ENCODE peak calls at places on chromosomes 16 and 17, in four cellular contexts. O is fibroblast of the conjunctiva, C is B cell, H is NCI-H1417. V is an unnamed sample.

GRCh38 chr16:1708768-1709180 is 2.8 kb downstream of the MAPK8IP3 start:
- DNase-seq in C (no peak), O (no peak), H (no peak), V (peak)

GRCh38 chr17:50640701-50641338 is 6.1 kb downstream of the ABCC3 start:
- DNase-seq in C (no peak), H (no peak), O (no peak), V (no peak)

GRCh38 chr17:77963441-77963840 is 4.9 kb downstream of the TNRC6C start:
- DNase-seq in C (no peak), H (no peak), O (peak), V (no peak)

GRCh38 chr17:49407981-49408501 is 6.6 kb downstream of the PHB1 start:
- DNase-seq in O (peak), C (peak), H (peak), V (peak)

GRCh38 chr16:84537431-84538151 is 33.1 kb upstream of the MEAK7 start:
- DNase-seq in O (no peak), H (peak), C (no peak), V (no peak)

GRCh38 chr16:51313204-51313603 is 162.1 kb upstream of the SALL1 start:
- DNase-seq in C (no peak), O (no peak), H (no peak), V (no peak)

GRCh38 chr17:48052956-48053757 is 5.0 kb downstream of the NFE2L1 start:
- DNase-seq in C (no peak), H (peak), O (no peak), V (peak)

GRCh38 chr17:15233022-15233805 is 31.9 kb downstream of the PMP22 start:
- DNase-seq in H (no peak), C (no peak), O (peak), V (no peak)

GRCh38 chr17:40315678-40316570 is 6.9 kb downstream of the RARA start:
- DNase-seq in O (no peak), C (no peak), H (peak), V (no peak)

GRCh38 chr16:75580-76501 is 2.2 kb upstream of the MPG start:
- DNase-seq in H (no peak), O (peak), C (no peak), V (peak)

GRCh38 chr17:35315283-35315682 is 58.1 kb downstream of the SLFN11 start:
- DNase-seq in C (no peak), O (peak), H (no peak), V (no peak)

GRCh38 chr16:24478401-24478800 is 61.0 kb upstream of the RBBP6 start:
- DNase-seq in H (peak), O (no peak), C (no peak), V (no peak)

GRCh38 chr16:75078886-75079285 is 37.7 kb downstream of the LDHD start:
- DNase-seq in O (no peak), C (no peak), H (no peak), V (no peak)

GRCh38 chr17:43578699-43579569 is 32.8 kb upstream of the ETV4 start:
- DNase-seq in O (no peak), C (peak), H (peak), V (no peak)

GRCh38 chr17:70563301-70563820 is 394.0 kb downstream of the KCNJ2 start:
- DNase-seq in C (no peak), O (no peak), H (peak), V (peak)

GRCh38 chr16:69188716-69189115 is 1.8 kb downstream of the SNTB2 start:
- DNase-seq in H (no peak), O (no peak), C (no peak), V (no peak)

GRCh38 chr16:55444754-55445485 is 34.1 kb upstream of the MMP2 start:
- DNase-seq in C (no peak), H (no peak), O (no peak), V (no peak)

GRCh38 chr16:89233678-89234490 is 16.4 kb downstream of the ZNF778 start:
- DNase-seq in O (no peak), H (no peak), C (no peak), V (no peak)

GRCh38 chr16:69566437-69567030 is 768 bp downstream of the NFAT5 start:
- DNase-seq in O (peak), C (peak), H (no peak), V (no peak)

GRCh38 chr16:18782697-18783429 is 7.3 kb downstream of the RPS15A start:
- DNase-seq in O (no peak), C (no peak), H (no peak), V (no peak)

GRCh38 chr17:67067571-67068517 is 23.5 kb downstream of the CACNG1 start:
- DNase-seq in O (no peak), H (no peak), C (no peak), V (no peak)

GRCh38 chr16:69823831-69824563 is 61.9 kb downstream of the WWP2 start:
- DNase-seq in C (peak), O (no peak), H (no peak), V (no peak)

GRCh38 chr16:89828870-89829629 is 775 bp downstream of the SPIRE2 start:
- DNase-seq in C (no peak), H (peak), O (no peak), V (no peak)

GRCh38 chr17:27535975-27536374 is 79.7 kb downstream of the KSR1 start:
- DNase-seq in C (no peak), O (no peak), H (no peak), V (no peak)

GRCh38 chr17:39716879-39717536 is 13.3 kb downstream of the MIEN1 start:
- DNase-seq in C (no peak), H (no peak), O (no peak), V (no peak)

GRCh38 chr16:84496991-84497390 is 7.5 kb downstream of the MEAK7 start:
- DNase-seq in C (no peak), H (no peak), O (no peak), V (no peak)

GRCh38 chr17:42438600-42439567 is 15.8 kb upstream of the CAVIN1 start:
- DNase-seq in H (peak), C (peak), O (no peak), V (no peak)

GRCh38 chr17:2277430-2278170 is 26.0 kb downstream of the SMG6 start:
- DNase-seq in C (no peak), H (no peak), O (no peak), V (no peak)

GRCh38 chr17:49984776-49985175 is 10.2 kb downstream of the DLX3 start:
- DNase-seq in H (no peak), C (no peak), O (no peak), V (no peak)

GRCh38 chr16:10968509-10968908 is 24.1 kb downstream of the CLEC16A start:
- DNase-seq in C (no peak), O (no peak), H (no peak), V (no peak)

GRCh38 chr16:86833136-86833535 is 254.8 kb downstream of the FOXL1 start:
- DNase-seq in O (no peak), H (no peak), C (no peak), V (no peak)

GRCh38 chr17:47286198-47286914 is 32.7 kb downstream of the ITGB3 start:
- DNase-seq in O (no peak), C (peak), H (no peak), V (no peak)

GRCh38 chr17:44356241-44356640 is 7.4 kb downstream of the FAM171A2 start:
- DNase-seq in C (no peak), H (no peak), O (no peak), V (no peak)

GRCh38 chr16:19153876-19154275 is 14.2 kb upstream of the SYT17 start:
- DNase-seq in O (no peak), C (no peak), H (no peak), V (no peak)

GRCh38 chr17:18026408-18026776 is 12.6 kb downstream of the ATPAF2 start:
- DNase-seq in C (no peak), H (no peak), O (peak), V (peak)

V was measured in DMS 273 treated with DMSO at 0.1 percent for 48 hours.